ENCODE peak calls at places on chromosomes 1 and 21, in seven cellular contexts. A is adipocyte; J is uterus; I is esophagus squamous epithelium; L is CD8-positive, alpha-beta T cell; D is pancreas; T is CD4-positive, alpha-beta memory T cell. Y is an unnamed sample.

GRCh38 chr21:25373126-25374082 is 233.9 kb downstream of the MRPL39 start:
- DNase-seq in A (no peak), J (no peak), D (no peak), I (no peak), L (no peak), T (no peak), Y (no peak)

GRCh38 chr1:91712981-91713841 is 172.7 kb downstream of the TGFBR3 start:
- DNase-seq in L (no peak), I (no peak), A (peak; percentile 73), D (no peak), J (peak; percentile 50), T (peak; percentile 34), Y (no peak)

GRCh38 chr1:30395631-30396030 is 327.8 kb downstream of the MATN1 start:
- DNase-seq in A (no peak), D (no peak), L (no peak), J (no peak), T (no peak), I (no peak), Y (no peak)

GRCh38 chr1:172851077-172851476 is 192.2 kb downstream of the FASLG start:
- DNase-seq in D (no peak), L (no peak), J (no peak), I (no peak), A (no peak), T (no peak), Y (no peak)

GRCh38 chr21:44767834-44768831 is 33.5 kb downstream of the UBE2G2 start:
- DNase-seq in T (no peak), J (no peak), I (no peak), A (no peak), D (no peak), L (no peak), Y (no peak)

GRCh38 chr1:168260393-168260792 is 20.3 kb upstream of the TBX19 start:
- DNase-seq in A (no peak), D (no peak), L (no peak), T (no peak), J (no peak), I (no peak), Y (no peak)

GRCh38 chr1:11138952-11139351 is 39.3 kb upstream of the EXOSC10 start:
- DNase-seq in D (no peak), A (peak; percentile 42), I (no peak), J (no peak), L (no peak), T (no peak), Y (no peak)

GRCh38 chr1:218369688-218370511 is 24.8 kb downstream of the TGFB2 start:
- DNase-seq in L (no peak), D (no peak), J (no peak), A (peak; percentile 60), I (no peak), T (no peak), Y (no peak)

GRCh38 chr1:173616859-173617258 is 14.0 kb upstream of the SLC9C2 start:
- DNase-seq in A (no peak), I (no peak), J (no peak), D (no peak), L (no peak), T (no peak), Y (no peak)

GRCh38 chr1:38508272-38508671 is 351.3 kb downstream of the RRAGC start:
- DNase-seq in D (no peak), I (no peak), J (no peak), L (no peak), A (no peak), T (no peak), Y (no peak)

GRCh38 chr1:199685369-199685768 is 342.1 kb upstream of the NR5A2 start:
- DNase-seq in A (peak; percentile 72), D (no peak), J (no peak), L (no peak), T (no peak), I (no peak), Y (no peak)

GRCh38 chr1:1960480-1961196 is 41.6 kb upstream of the TMEM52 start:
- DNase-seq in J (no peak), I (no peak), D (no peak), T (no peak), L (no peak), A (no peak), Y (no peak)

GRCh38 chr1:80673935-80674597 is 1126.7 kb upstream of the ADGRL2 start:
- DNase-seq in I (no peak), T (no peak), L (no peak), J (no peak), D (no peak), A (peak; percentile 51), Y (no peak)

GRCh38 chr1:181423301-181423918 is 59.9 kb upstream of the CACNA1E start:
- DNase-seq in L (no peak), J (no peak), A (peak; percentile 38), D (peak; percentile 42), T (peak; percentile 26), I (no peak), Y (no peak)

GRCh38 chr21:42745511-42746239 is 92.3 kb downstream of the PDE9A start:
- DNase-seq in A (no peak), D (no peak), I (no peak), T (no peak), L (no peak), J (no peak), Y (peak; percentile 36)

GRCh38 chr21:42746240-42746592 is 92.8 kb downstream of the PDE9A start:
- DNase-seq in A (no peak), I (no peak), L (no peak), T (no peak), J (no peak), D (no peak), Y (peak; percentile 35)

GRCh38 chr21:42747267-42747701 is 93.9 kb downstream of the PDE9A start:
- DNase-seq in D (no peak), J (no peak), L (no peak), I (no peak), A (no peak), T (no peak), Y (peak; percentile 48)

GRCh38 chr21:42746593-42747266 is 93.3 kb downstream of the PDE9A start:
- DNase-seq in A (no peak), D (no peak), I (no peak), T (peak; percentile 70), L (peak; percentile 22), J (no peak), Y (peak; percentile 86)

DNA sequence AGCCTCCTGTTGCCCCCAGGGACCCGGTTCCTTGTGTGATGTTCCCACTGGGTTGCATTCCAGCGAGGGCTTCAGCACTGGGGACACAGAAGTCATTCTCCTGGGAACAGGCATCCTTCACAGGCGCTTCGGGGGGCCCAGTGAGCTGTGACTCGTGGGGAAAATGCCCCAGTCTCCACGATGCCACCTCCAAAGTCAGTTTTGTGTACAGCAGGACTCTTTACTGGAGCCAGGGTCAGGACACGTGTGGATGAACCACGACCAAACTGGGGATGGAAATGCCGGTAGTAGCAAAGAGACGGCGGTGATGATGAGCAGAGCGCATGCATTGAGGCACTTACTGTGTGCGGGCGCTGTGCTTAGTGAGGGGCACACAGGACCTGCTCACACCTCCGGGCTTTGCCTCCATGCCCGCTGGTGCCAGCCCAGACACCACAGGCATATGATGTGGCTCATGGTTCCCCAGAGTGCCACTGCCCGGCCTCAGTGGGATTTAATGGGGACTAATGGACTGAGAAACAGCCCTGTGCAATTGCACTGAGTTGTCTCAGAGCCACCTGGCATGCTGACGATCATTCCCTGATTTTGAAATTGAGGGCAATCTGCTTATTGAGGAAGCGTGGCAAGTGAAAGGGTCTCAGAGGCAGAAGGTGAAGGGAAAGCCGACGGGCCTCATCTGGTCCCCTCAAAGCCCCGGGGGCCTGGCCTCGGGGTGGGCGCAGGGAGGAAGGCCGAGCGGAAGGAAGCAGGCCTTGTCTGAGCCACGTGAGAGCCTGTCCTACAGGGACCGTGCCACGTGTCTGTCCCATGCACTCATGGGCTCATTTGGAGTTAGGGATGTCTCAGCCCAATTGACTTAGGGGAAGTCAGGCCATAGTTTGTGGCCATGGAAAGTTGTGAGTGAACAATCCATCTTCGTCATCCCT is 91.4 kb downstream of the PDE9A start:
- DNase-seq in J (no peak), I (no peak), T (no peak), D (no peak), L (no peak), A (no peak), Y (peak; percentile 55)
- H3K4me1 ChIP-seq in J (no peaks in the 10 kb centered on the region), I (no peaks in the 10 kb centered on the region), T (peaks cover 29% of the 10 kb centered on the region), D (peaks cover 8% of the 10 kb centered on the region), L (peaks cover 29% of the 10 kb centered on the region), A (peaks cover 9% of the 10 kb centered on the region), Y (no peaks in the 10 kb centered on the region)

GRCh38 chr1:233367057-233367759 is 39.7 kb downstream of the MAP3K21 start:
- DNase-seq in A (peak; percentile 29), D (no peak), I (no peak), J (no peak), L (no peak), T (no peak), Y (no peak)
- H3K4me1 ChIP-seq in A (peaks cover 11% of the 10 kb centered on the region), D (peaks cover 30% of the 10 kb centered on the region), I (no peaks in the 10 kb centered on the region), J (no peaks in the 10 kb centered on the region), L (no peaks in the 10 kb centered on the region), T (no peaks in the 10 kb centered on the region), Y (no peaks in the 10 kb centered on the region)

GRCh38 chr1:12475158-12475934 is 142.7 kb downstream of the DHRS3 start:
- DNase-seq in D (peak; percentile 54), I (no peak), J (no peak), L (no peak), T (no peak), A (no peak), Y (no peak)

GRCh38 chr1:12477936-12478611 is 139.9 kb downstream of the DHRS3 start:
- DNase-seq in I (peak; percentile 42), D (peak; percentile 72), L (no peak), J (peak; percentile 89), A (peak; percentile 98), T (peak; percentile 9), Y (peak; percentile 88)

GRCh38 chr1:12478612-12478985 is 139.4 kb downstream of the DHRS3 start:
- DNase-seq in A (no peak), D (no peak), J (peak; percentile 44), T (peak; percentile 31), I (no peak), L (no peak), Y (no peak)

GRCh38 chr1:12475947-12476346 is 142.1 kb downstream of the DHRS3 start:
- DNase-seq in A (no peak), J (no peak), I (no peak), L (no peak), T (no peak), D (no peak), Y (no peak)

DNA sequence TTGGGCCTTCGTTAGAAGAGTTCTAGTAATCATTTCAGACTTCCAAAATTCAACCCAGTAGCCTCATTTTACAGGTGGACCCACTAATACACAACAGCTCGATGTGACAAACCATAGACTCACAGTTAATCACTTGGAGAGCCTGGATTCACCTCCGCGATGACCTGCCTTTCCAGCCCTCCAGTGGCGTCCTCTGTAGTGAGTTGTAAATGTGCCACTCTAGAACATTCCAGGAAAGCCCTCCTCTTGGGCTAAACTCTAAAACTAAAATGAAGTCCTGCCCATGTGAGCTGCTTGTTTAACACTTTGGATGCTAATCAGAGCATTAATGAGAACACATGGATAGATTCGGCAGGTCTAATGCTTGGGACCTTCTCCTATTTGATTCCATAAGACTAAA is 140.7 kb downstream of the DHRS3 start:
- DNase-seq in I (no peak), D (no peak), J (no peak), A (no peak), T (no peak), L (no peak), Y (no peak)
- H3K4me1 ChIP-seq in I (peaks cover 85% of the 10 kb centered on the region), D (peaks cover 68% of the 10 kb centered on the region), J (peaks cover 21% of the 10 kb centered on the region), A (peaks cover 77% of the 10 kb centered on the region), T (peaks cover 100% of the 10 kb centered on the region), L (peaks cover 98% of the 10 kb centered on the region), Y (peaks cover 2% of the 10 kb centered on the region)

DNA sequence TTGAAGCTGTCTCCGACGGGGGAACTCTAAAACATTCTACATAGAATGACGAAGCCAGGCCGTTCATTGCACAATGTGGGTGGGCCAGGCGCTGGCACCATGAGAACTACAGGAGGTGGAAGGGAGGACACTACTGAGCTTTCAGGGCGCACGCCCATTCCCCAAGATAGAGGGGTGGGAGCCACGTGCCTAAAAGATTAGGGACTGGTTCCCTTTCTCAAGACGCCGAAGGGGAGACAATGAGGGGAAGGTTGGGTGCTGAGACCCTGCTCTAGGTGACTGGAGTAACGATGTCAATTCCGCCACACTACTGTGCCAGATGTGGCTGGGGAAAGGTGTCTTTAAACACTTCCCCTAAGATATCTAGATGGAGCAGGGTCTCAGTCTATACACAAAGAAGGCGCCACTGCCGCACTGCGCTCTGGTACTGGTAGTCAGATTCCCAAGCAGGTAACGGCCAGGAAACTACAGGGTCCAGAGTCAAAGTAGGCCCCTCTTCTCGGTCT is 782 bp downstream of the CSDE1 start:
- DNase-seq in J (peak; percentile 32), T (no peak), D (no peak), A (peak; percentile 88), L (peak; percentile 6), I (no peak), Y (peak; percentile 59)
- H3K4me1 ChIP-seq in J (peaks cover 9% of the 10 kb centered on the region), T (peaks cover 59% of the 10 kb centered on the region), D (peaks cover 33% of the 10 kb centered on the region), A (peaks cover 48% of the 10 kb centered on the region), L (peaks cover 50% of the 10 kb centered on the region), I (peaks cover 37% of the 10 kb centered on the region), Y (peaks cover 8% of the 10 kb centered on the region)